ENCODE peak calls at places on chromosomes 4 and X, in eight cellular contexts. G is astrocyte; O is K562; W is fibroblast of lung; K is adrenal gland; P is cardiac muscle cell; T is stomach; Z is CD4-positive, alpha-beta memory T cell. V is an unnamed sample. For H3K4me1, the result is how much of the 10 kb centered on the place peaks cover.

GRCh38 chr4:69025999-69026387 is 70.3 kb upstream of the UGT2B7 start:
- DNase-seq in G (no peak), O (no peak), W (no peak), K (no peak), P (no peak), T (no peak), Z (no peak), V (no peak)

GRCh38 chrX:18098704-18099103 is 122.0 kb downstream of the BEND2 start:
- DNase-seq in G (no peak), O (no peak), W (no peak), K (no peak), P (no peak), T (no peak), Z (no peak), V (no peak)

GRCh38 chr4:41339812-41340809 is 83.4 kb downstream of the UCHL1 start:
- DNase-seq in G (peak), O (no peak), W (peak), K (peak), P (peak), T (no peak), Z (no peak), V (no peak)

GRCh38 chrX:14927391-14927790 is 54.2 kb downstream of the MOSPD2 start:
- DNase-seq in G (peak), O (no peak), W (peak), K (no peak), P (no peak), T (no peak), Z (no peak), V (no peak)

GRCh38 chr4:145287351-145287750 is 107.0 kb upstream of the OTUD4 start:
- DNase-seq in G (no peak), O (no peak), W (no peak), K (no peak), P (no peak), T (no peak), Z (no peak), V (no peak)

GRCh38 chrX:48003367-48003757 is 427 bp downstream of the ZNF182 start:
- DNase-seq in G (no peak), O (peak), W (no peak), K (no peak), P (no peak), T (no peak), Z (peak), V (peak)

GRCh38 chr4:88035292-88035691 is 27.9 kb downstream of the PKD2 start:
- DNase-seq in G (no peak), O (no peak), W (no peak), K (no peak), P (no peak), T (no peak), Z (no peak), V (no peak)

GRCh38 chr4:138645289-138645688 is 370.3 kb upstream of the NOCT start:
- DNase-seq in G (peak), O (no peak), W (peak), K (no peak), P (no peak), T (no peak), Z (no peak), V (no peak)

GRCh38 chr4:152364383-152364782 is 171.5 kb downstream of the FBXW7 start:
- DNase-seq in G (no peak), O (no peak), W (no peak), K (no peak), P (no peak), T (no peak), Z (no peak), V (no peak)

GRCh38 chrX:150544222-150544787 is 24.1 kb upstream of the MTM1 start:
- DNase-seq in G (no peak), O (peak), W (no peak), K (no peak), P (peak), T (no peak), Z (no peak), V (peak)

GRCh38 chr4:57077550-57078311 is 32.5 kb downstream of the IGFBP7 start:
- DNase-seq in G (peak), O (no peak), W (peak), K (no peak), P (peak), T (no peak), Z (no peak), V (no peak)

DNA sequence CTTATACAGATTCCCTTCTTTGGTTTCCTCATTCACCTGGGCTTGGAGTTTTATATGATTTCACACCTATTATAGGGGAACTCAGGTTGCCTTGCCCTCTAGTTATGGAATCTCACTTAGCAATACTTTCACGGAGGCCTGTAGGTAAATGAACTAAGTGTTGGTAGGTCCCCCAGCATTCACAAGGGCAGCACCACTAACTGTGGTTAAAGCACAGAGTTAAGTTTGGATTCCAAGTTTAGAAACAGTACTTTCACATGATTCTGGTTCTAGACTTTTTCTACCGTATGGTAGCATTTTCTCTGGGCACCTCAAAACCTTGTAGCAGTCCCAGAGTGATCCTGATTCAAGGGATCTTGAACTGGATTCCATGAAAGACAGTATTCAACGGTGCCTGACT is 46.4 kb downstream of the SH2D1A start:
- DNase-seq in G (no peak), O (no peak), W (no peak), K (no peak), P (no peak), T (no peak), Z (no peak), V (no peak)
- H3K4me1 ChIP-seq in G (under half), O (under half), W (under half), K (under half), P (under half), T (under half), Z (under half), V (under half)

GRCh38 chr4:101853028-101853427 is 62.5 kb downstream of the BANK1 start:
- DNase-seq in G (no peak), O (no peak), W (no peak), K (no peak), P (no peak), T (no peak), Z (no peak), V (no peak)
- H3K4me3 ChIP-seq in G (no peak), O (no peak), W (no peak), K (no peak), P (no peak), T (no peak), Z (no peak), V (no peak)

DNA sequence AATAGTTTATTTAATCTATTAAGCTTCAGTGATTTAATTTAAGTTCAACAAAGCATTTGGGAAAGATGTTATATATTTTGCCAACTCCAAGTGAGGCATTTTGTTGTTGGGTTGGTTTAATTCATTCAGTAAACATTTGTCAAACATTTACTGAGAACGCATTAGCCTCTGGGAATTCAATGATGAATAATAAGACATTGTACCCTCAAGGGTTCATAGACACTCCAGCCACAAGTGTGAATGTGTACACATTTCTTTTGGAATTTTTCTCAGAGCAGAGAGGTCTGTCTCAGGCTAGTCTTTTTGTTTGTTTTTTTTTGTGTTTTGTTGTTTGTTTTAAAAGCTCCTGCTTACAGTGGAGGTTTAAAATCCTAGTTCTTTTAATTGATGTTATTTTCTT is 203.9 kb downstream of the SOWAHB start:
- DNase-seq in G (no peak), O (no peak), W (no peak), K (no peak), P (no peak), T (no peak), Z (no peak), V (no peak)
- H3K4me1 ChIP-seq in G (under half), O (under half), W (under half), K (under half), P (under half), T (half or more), Z (under half), V (under half)

GRCh38 chr4:101801957-101802356 is 11.4 kb downstream of the BANK1 start:
- DNase-seq in G (no peak), O (no peak), W (no peak), K (no peak), P (no peak), T (no peak), Z (no peak), V (peak)

GRCh38 chr4:101806914-101807313 is 16.4 kb downstream of the BANK1 start:
- DNase-seq in G (no peak), O (no peak), W (no peak), K (no peak), P (peak), T (no peak), Z (no peak), V (no peak)

GRCh38 chr4:101807351-101807750 is 16.8 kb downstream of the BANK1 start:
- DNase-seq in G (no peak), O (no peak), W (no peak), K (no peak), P (no peak), T (no peak), Z (no peak), V (peak)
- H3K4me3 ChIP-seq in G (no peak), O (no peak), W (no peak), K (no peak), P (no peak), T (no peak), Z (no peak), V (no peak)

DNA sequence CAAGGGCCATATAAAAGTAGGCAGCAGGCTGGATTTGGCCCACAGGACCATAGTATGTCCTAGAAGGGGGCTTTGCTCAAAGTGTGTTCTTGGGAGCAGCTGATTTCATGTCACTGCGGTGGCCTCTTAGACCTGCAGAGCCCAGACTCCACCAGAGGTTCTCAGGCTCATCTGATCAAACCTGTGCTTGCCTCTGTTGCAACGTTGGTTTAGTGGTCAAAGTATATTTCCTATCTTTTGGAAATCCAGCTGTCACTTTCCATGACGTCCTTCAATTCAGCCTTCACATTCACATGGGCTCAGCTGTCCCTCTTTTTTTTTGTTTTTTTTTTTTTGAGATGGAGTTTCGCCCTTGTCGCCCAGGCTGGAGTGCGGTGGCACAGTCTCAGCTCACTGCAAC is 34.6 kb upstream of the TENM3 start:
- DNase-seq in G (no peak), O (no peak), W (no peak), K (no peak), P (no peak), T (no peak), Z (no peak), V (peak)
- H3K4me1 ChIP-seq in G (under half), O (under half), W (under half), K (under half), P (under half), T (under half), Z (under half), V (under half)

DNA sequence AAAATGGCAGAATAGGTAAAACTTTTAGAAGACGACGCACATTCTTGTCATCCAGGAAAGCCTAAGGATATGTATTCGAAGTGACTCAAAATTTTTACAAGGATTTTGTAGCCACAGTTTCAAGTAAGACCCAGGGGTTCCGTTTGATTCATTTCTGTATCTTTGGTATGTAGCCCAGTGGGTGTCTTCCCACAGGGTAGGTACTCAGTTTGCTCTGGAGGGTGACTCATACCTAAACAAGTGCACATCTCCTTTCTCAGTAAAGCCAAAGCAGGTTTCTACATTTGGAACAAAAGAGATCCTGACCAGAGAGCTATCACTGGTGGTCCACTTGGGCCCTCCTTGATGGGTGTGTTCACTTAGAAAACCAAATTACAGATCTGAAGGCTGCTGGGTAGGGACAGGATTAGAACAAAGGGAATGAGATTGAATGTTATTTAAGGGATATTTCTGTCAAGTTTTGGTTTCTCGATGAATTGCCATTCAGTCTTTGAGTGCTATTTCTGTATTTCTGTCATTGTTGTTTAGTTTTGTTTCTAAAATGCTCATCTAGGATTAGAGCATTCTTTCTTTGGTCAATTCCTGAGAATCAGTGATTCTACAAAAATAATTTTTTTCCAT is 56.1 kb downstream of the PLS3 start:
- DNase-seq in G (peak), O (no peak), W (peak), K (no peak), P (peak), T (no peak), Z (no peak), V (no peak)
- H3K4me3 ChIP-seq in G (peak), O (no peak), W (no peak), K (no peak), P (no peak), T (no peak), Z (no peak), V (no peak)

DNA sequence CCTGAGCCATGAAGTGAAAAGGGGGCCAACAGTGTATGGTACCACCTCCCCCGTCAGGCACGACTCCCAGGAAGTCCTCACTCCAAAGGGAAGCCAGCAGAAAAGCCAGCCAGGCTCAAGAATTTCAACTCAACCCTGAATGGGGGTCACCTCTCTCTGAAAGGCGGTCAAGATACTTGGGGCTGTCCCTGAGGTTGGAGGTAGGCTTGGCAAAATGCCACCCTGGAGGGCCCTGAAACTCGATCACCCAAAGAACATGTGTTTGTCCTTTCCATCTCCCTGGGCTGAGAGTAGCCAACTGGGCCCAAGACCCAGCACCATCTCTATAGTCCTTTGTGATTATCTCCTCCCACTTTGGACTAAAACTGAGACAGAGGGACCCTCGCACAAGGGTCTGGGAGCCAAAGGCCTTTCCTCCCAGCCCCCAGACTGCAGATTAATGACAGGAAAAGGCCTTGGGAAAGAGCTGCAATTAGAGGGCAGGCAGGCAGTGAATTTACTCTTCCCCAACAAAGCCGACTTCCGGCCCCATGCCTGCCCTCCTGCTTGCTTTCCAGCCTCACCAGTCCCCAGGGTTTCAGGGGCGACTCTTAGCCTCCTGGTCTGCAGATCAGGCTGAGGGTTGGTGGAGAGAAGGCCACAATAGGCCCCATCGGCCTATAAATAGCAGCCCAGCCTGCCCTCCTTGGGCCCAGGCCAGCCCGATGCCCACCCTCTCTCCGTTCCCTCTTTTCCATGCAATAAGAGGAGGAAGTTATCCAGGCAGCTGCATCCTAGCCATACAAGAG is 5.6 kb downstream of the SASH3 start:
- DNase-seq in G (no peak), O (no peak), W (no peak), K (no peak), P (no peak), T (no peak), Z (no peak), V (no peak)
- H3K4me1 ChIP-seq in G (under half), O (under half), W (under half), K (under half), P (under half), T (under half), Z (half or more), V (under half)

GRCh38 chrX:20884565-20884964 is 489.7 kb upstream of the CNKSR2 start:
- DNase-seq in G (no peak), O (no peak), W (no peak), K (no peak), P (no peak), T (no peak), Z (no peak), V (no peak)
- H3K4me3 ChIP-seq in G (no peak), O (no peak), W (no peak), K (no peak), P (no peak), T (no peak), Z (no peak), V (no peak)

GRCh38 chr4:2817701-2818350 is 24.9 kb downstream of the SH3BP2 start:
- DNase-seq in G (no peak), O (no peak), W (no peak), K (no peak), P (peak), T (no peak), Z (no peak), V (peak)

GRCh38 chr4:2818351-2818939 is 25.2 kb upstream of the ADD1 start:
- DNase-seq in G (no peak), O (no peak), W (no peak), K (no peak), P (no peak), T (no peak), Z (no peak), V (no peak)

GRCh38 chr4:2816401-2816954 is 23.6 kb downstream of the SH3BP2 start:
- DNase-seq in G (no peak), O (no peak), W (no peak), K (no peak), P (no peak), T (no peak), Z (no peak), V (no peak)

GRCh38 chr4:2819244-2820215 is 24.1 kb upstream of the ADD1 start:
- DNase-seq in G (no peak), O (no peak), W (no peak), K (no peak), P (no peak), T (no peak), Z (no peak), V (no peak)

GRCh38 chr4:2817136-2817535 is 24.3 kb downstream of the SH3BP2 start:
- DNase-seq in G (no peak), O (no peak), W (no peak), K (no peak), P (no peak), T (no peak), Z (no peak), V (no peak)
- H3K4me1 ChIP-seq in G (under half), O (under half), W (under half), K (under half), P (under half), T (half or more), Z (half or more), V (under half)

DNA sequence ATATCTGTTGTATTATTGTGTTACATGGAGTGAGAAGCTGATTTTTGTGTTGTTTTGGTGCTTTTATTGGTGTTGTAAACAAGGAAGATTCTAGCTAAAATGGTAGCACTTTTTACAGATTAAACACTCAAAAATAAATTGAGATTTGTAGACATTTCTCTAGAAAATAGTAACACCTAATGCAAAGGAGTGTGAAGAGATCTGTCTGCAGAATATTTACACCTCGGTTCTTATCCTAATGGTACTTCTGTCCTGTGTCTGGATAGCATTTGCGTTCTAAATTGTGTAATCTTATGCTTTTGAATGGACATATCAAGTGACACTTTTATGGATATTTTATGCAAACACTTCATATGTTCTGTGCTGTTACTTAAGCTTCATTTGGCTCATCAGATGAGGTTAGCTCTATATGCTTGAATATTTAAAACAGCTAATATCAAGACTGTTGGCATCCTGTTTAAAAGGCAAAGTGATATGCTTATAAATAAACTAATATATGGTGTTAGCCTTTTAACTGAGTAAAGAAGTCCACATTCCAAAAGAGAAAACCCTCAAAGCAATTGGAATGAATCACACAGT is 6.0 kb downstream of the PCDH7 start:
- DNase-seq in G (no peak), O (no peak), W (peak), K (no peak), P (no peak), T (no peak), Z (no peak), V (no peak)
- H3K4me3 ChIP-seq in G (peak), O (no peak), W (peak), K (no peak), P (peak), T (peak), Z (no peak), V (no peak)